ENCODE peak calls at places on chromosomes 7 and 10, in five cellular contexts. T is GM23248, V is NCI-H1092, I is upper lobe of right lung, H is tibial artery. J is an unnamed sample.
A peak's percentile ranks its signal among the peaks of the same experiment; 100 is the strongest.

GRCh38 chr10:34791228-34791627 is 23.9 kb downstream of the PARD3 start:
- DNase-seq in T (no peak), V (no peak), I (no peak), H (no peak), J (no peak)

GRCh38 chr10:50152792-50153272 is 85.1 kb downstream of the WASHC2A start:
- DNase-seq in T (peak; percentile 6), V (no peak), I (peak; percentile 63), H (no peak), J (no peak)

GRCh38 chr7:42744746-42745145 is 167.1 kb downstream of the C7orf25 start:
- DNase-seq in T (no peak), V (no peak), I (no peak), H (no peak), J (no peak)

GRCh38 chr10:124728071-124728829 is 15.9 kb downstream of the FAM53B start:
- DNase-seq in T (peak; percentile 63), V (no peak), I (peak; percentile 63), H (peak; percentile 73), J (peak; percentile 68)

GRCh38 chr7:73972614-73973013 is 55.4 kb upstream of the ELN start:
- DNase-seq in T (no peak), V (no peak), I (peak; percentile 28), H (no peak), J (no peak)

GRCh38 chr7:8112685-8113084 is 144.1 kb downstream of the GLCCI1 start:
- DNase-seq in T (no peak), V (no peak), I (no peak), H (no peak), J (no peak)

GRCh38 chr7:40836218-40836617 is 701.4 kb downstream of the SUGCT start:
- DNase-seq in T (no peak), V (no peak), I (no peak), H (no peak), J (no peak)

GRCh38 chr10:14749051-14749809 is 25.5 kb downstream of the FAM107B start:
- DNase-seq in T (no peak), V (no peak), I (no peak), H (no peak), J (no peak)

GRCh38 chr7:120989571-120990220 is 1.2 kb downstream of the CPED1 start:
- DNase-seq in T (peak; percentile 48), V (no peak), I (no peak), H (peak; percentile 73), J (no peak)

GRCh38 chr7:137169282-137169698 is 174.2 kb downstream of the PTN start:
- DNase-seq in T (peak; percentile 73), V (peak; percentile 98), I (peak; percentile 57), H (no peak), J (no peak)

GRCh38 chr10:103394180-103394579 is 2.1 kb downstream of the ATP5MK start:
- DNase-seq in T (no peak), V (no peak), I (peak; percentile 32), H (no peak), J (no peak)

GRCh38 chr7:138239244-138239643 is 163.0 kb downstream of the AKR1D1 start:
- DNase-seq in T (no peak), V (no peak), I (no peak), H (no peak), J (no peak)

GRCh38 chr7:105830405-105831218 is 45.8 kb downstream of the ATXN7L1 start:
- DNase-seq in T (peak; percentile 95), V (no peak), I (no peak), H (no peak), J (no peak)

GRCh38 chr7:148563583-148564274 is 26.8 kb upstream of the C7orf33 start:
- DNase-seq in T (no peak), V (no peak), I (no peak), H (no peak), J (no peak)

GRCh38 chr7:111274882-111275281 is 184.0 kb downstream of the LRRN3 start:
- DNase-seq in T (peak; percentile 17), V (no peak), I (no peak), H (no peak), J (no peak)

GRCh38 chr10:93061594-93062498 is 1.2 kb downstream of the CYP26C1 start:
- DNase-seq in T (peak; percentile 36), V (no peak), I (no peak), H (no peak), J (no peak)

GRCh38 chr10:106643521-106643920 is 521.0 kb downstream of the SORCS1 start:
- DNase-seq in T (no peak), V (no peak), I (no peak), H (no peak), J (no peak)

GRCh38 chr7:120089968-120090367 is 183.0 kb upstream of the KCND2 start:
- DNase-seq in T (no peak), V (no peak), I (no peak), H (no peak), J (no peak)

GRCh38 chr7:19106308-19107141 is 10.9 kb downstream of the TWIST1 start:
- DNase-seq in T (peak; percentile 64), V (peak; percentile 23), I (no peak), H (no peak), J (no peak)

GRCh38 chr7:40000734-40001315 is 50.8 kb downstream of the CDK13 start:
- DNase-seq in T (peak; percentile 29), V (no peak), I (no peak), H (no peak), J (no peak)

GRCh38 chr7:45129181-45129800 is 17.8 kb upstream of the TBRG4 start:
- DNase-seq in T (no peak), V (no peak), I (no peak), H (no peak), J (no peak)

GRCh38 chr10:4120454-4120853 is 335.4 kb upstream of the KLF6 start:
- DNase-seq in T (no peak), V (no peak), I (no peak), H (no peak), J (no peak)

GRCh38 chr10:112526130-112526529 is 79.1 kb downstream of the VTI1A start:
- DNase-seq in T (peak; percentile 42), V (no peak), I (no peak), H (no peak), J (no peak)

GRCh38 chr7:107170051-107170661 is 1.4 kb downstream of the HBP1 start:
- DNase-seq in T (peak; percentile 31), V (no peak), I (no peak), H (no peak), J (no peak)

GRCh38 chr7:2099036-2099957 is 133.4 kb downstream of the MAD1L1 start:
- DNase-seq in T (peak; percentile 88), V (no peak), I (no peak), H (no peak), J (peak; percentile 65)

GRCh38 chr10:129586897-129587443 is 119.9 kb downstream of the MGMT start:
- DNase-seq in T (peak; percentile 23), V (no peak), I (no peak), H (no peak), J (no peak)

GRCh38 chr7:93544686-93545085 is 29.8 kb downstream of the CALCR start:
- DNase-seq in T (peak; percentile 11), V (no peak), I (no peak), H (no peak), J (no peak)

GRCh38 chr7:129896568-129897382 is 56.0 kb downstream of the UBE2H start:
- DNase-seq in T (peak; percentile 66), V (no peak), I (no peak), H (no peak), J (no peak)

GRCh38 chr7:134632937-134633540 is 13.6 kb upstream of the BPGM start:
- DNase-seq in T (peak; percentile 66), V (peak; percentile 4), I (no peak), H (no peak), J (no peak)

GRCh38 chr7:18459439-18459838 is 36.1 kb upstream of the HDAC9 start:
- DNase-seq in T (no peak), V (peak; percentile 7), I (no peak), H (no peak), J (no peak)

GRCh38 chr7:108598153-108598552 is 28.5 kb downstream of the DNAJB9 start:
- DNase-seq in T (no peak), V (peak; percentile 91), I (no peak), H (no peak), J (no peak)

GRCh38 chr10:114172241-114172640 is 1.8 kb downstream of the CCDC186 start:
- DNase-seq in T (peak; percentile 61), V (no peak), I (no peak), H (no peak), J (no peak)

GRCh38 chr10:30579554-30579953 is 50.0 kb downstream of the LYZL2 start:
- DNase-seq in T (no peak), V (no peak), I (no peak), H (no peak), J (no peak)

J was measured in CD4-positive, CD25-positive, alpha-beta regulatory T cell.